ENCODE peak calls at places on chromosome X, in five cellular contexts. E is mesothelial cell of epicardium, C is amniotic stem cell, Z is T-helper 2 cell, O is immature natural killer cell. K is an unnamed sample.

GRCh38 chrX:40996886-40997530 is 88.2 kb upstream of the USP9X start:
- DNase-seq in E (no peak), O (no peak), Z (no peak), C (peak; percentile 14), K (no peak)

GRCh38 chrX:106247162-106247561 is 79.1 kb downstream of the PWWP3B start:
- DNase-seq in Z (no peak), C (no peak), O (no peak), E (no peak), K (no peak)

GRCh38 chrX:118976599-118977340 is 2.4 kb downstream of the LONRF3 start:
- DNase-seq in E (no peak), O (peak; percentile 45), Z (no peak), C (no peak), K (peak; percentile 34)

GRCh38 chrX:7219153-7219705 is 71.3 kb upstream of the PUDP start:
- DNase-seq in Z (no peak), E (no peak), O (no peak), C (no peak), K (peak; percentile 12)

GRCh38 chrX:107628662-107629532 is 587 bp downstream of the PRPS1 start:
- DNase-seq in C (peak; percentile 5), E (no peak), O (peak; percentile 48), Z (peak; percentile 14), K (peak; percentile 42)

GRCh38 chrX:17291998-17292658 is 82.9 kb upstream of the NHS start:
- DNase-seq in O (no peak), Z (no peak), E (no peak), C (no peak), K (no peak)

GRCh38 chrX:136963973-136964372 is 69.8 kb downstream of the GPR101 start:
- DNase-seq in Z (no peak), O (no peak), C (no peak), E (no peak), K (no peak)

GRCh38 chrX:37921758-37922157 is 74.4 kb upstream of the DYNLT3 start:
- DNase-seq in O (no peak), E (no peak), Z (no peak), C (peak; percentile 25), K (no peak)

GRCh38 chrX:39308126-39308525 is 506.9 kb downstream of the MID1IP1 start:
- DNase-seq in O (no peak), Z (no peak), E (no peak), C (no peak), K (no peak)

GRCh38 chrX:103831342-103831802 is 685 bp downstream of the RAB9B start:
- DNase-seq in C (peak; percentile 1), O (no peak), E (no peak), Z (no peak), K (no peak)

GRCh38 chrX:11998944-11999343 is 139.3 kb upstream of the FRMPD4 start:
- DNase-seq in E (no peak), O (no peak), Z (no peak), C (no peak), K (no peak)

GRCh38 chrX:149398027-149398426 is 107.1 kb downstream of the IDS start:
- DNase-seq in C (no peak), O (no peak), Z (no peak), E (no peak), K (no peak)

GRCh38 chrX:47366051-47366722 is 4.2 kb upstream of the ZNF157 start:
- DNase-seq in Z (peak; percentile 45), C (peak; percentile 1), E (peak; percentile 30), O (peak; percentile 67), K (peak; percentile 44)

GRCh38 chrX:110167952-110168451 is 149.9 kb downstream of the AMMECR1 start:
- DNase-seq in O (peak; percentile 28), Z (peak; percentile 25), E (no peak), C (peak; percentile 0), K (no peak)

GRCh38 chrX:12329476-12329875 is 191.2 kb downstream of the FRMPD4 start:
- DNase-seq in E (no peak), Z (no peak), C (no peak), O (no peak), K (no peak)

GRCh38 chrX:68571292-68572256 is 72.7 kb downstream of the YIPF6 start:
- DNase-seq in Z (no peak), C (peak; percentile 22), O (no peak), E (no peak), K (no peak)

GRCh38 chrX:84320606-84321005 is 132.6 kb upstream of the RPS6KA6 start:
- DNase-seq in E (no peak), Z (no peak), O (no peak), C (no peak), K (no peak)

GRCh38 chrX:104270916-104271512 is 16.3 kb upstream of the ESX1 start:
- DNase-seq in O (peak; percentile 17), E (no peak), C (peak; percentile 1), Z (no peak), K (peak; percentile 31)

GRCh38 chrX:119004920-119005524 is 30.6 kb downstream of the LONRF3 start:
- DNase-seq in C (peak; percentile 7), Z (peak; percentile 6), E (no peak), O (peak; percentile 22), K (peak; percentile 56)

GRCh38 chrX:37986893-37987292 is 19.5 kb upstream of the SYTL5 start:
- DNase-seq in O (no peak), E (no peak), C (no peak), Z (no peak), K (no peak)

GRCh38 chrX:48516285-48516684 is 5.3 kb upstream of the EBP start:
- DNase-seq in C (no peak), O (no peak), Z (no peak), E (no peak), K (no peak)

GRCh38 chrX:5242091-5242790 is 986.4 kb downstream of the NLGN4X start:
- DNase-seq in E (no peak), O (no peak), Z (no peak), C (no peak), K (no peak)

GRCh38 chrX:1521459-1521956 is 15.5 kb downstream of the P2RY8 start:
- DNase-seq in E (no peak), C (no peak), O (peak; percentile 80), Z (peak; percentile 31), K (no peak)

GRCh38 chrX:53716328-53717088 is 30.0 kb upstream of the HUWE1 start:
- DNase-seq in O (peak; percentile 58), C (no peak), Z (peak; percentile 19), E (no peak), K (no peak)

GRCh38 chrX:110280954-110281353 is 36.9 kb downstream of the AMMECR1 start:
- DNase-seq in Z (no peak), E (no peak), C (peak; percentile 13), O (no peak), K (no peak)

GRCh38 chrX:153339662-153340061 is 5.7 kb downstream of the ZNF275 start:
- DNase-seq in C (no peak), Z (no peak), E (no peak), O (no peak), K (no peak)

GRCh38 chrX:133722756-133723155 is 262.6 kb downstream of the GPC3 start:
- DNase-seq in E (no peak), Z (no peak), C (no peak), O (no peak), K (no peak)

GRCh38 chrX:80876877-80877276 is 67.2 kb upstream of the BRWD3 start:
- DNase-seq in C (no peak), O (peak; percentile 5), E (no peak), Z (no peak), K (no peak)

GRCh38 chrX:143934542-143934941 is 50.7 kb downstream of the UBE2NL start:
- DNase-seq in Z (no peak), E (no peak), O (no peak), C (no peak), K (no peak)

GRCh38 chrX:133880032-133880443 is 105.4 kb downstream of the GPC3 start:
- DNase-seq in C (no peak), O (no peak), E (no peak), Z (no peak), K (no peak)

GRCh38 chrX:133405498-133406180 is 9.7 kb downstream of the GPC4 start:
- DNase-seq in Z (no peak), E (no peak), C (no peak), O (no peak), K (no peak)

GRCh38 chrX:25976683-25977310 is 161.3 kb upstream of the MAGEB18 start:
- DNase-seq in E (no peak), C (no peak), O (no peak), Z (no peak), K (no peak)

GRCh38 chrX:37755073-37755472 is 24.8 kb upstream of the CYBB start:
- DNase-seq in Z (no peak), O (peak; percentile 47), C (no peak), E (no peak), K (no peak)

GRCh38 chrX:118654331-118654730 is 73.1 kb upstream of the IL13RA1 start:
- DNase-seq in C (no peak), O (no peak), Z (no peak), E (no peak), K (no peak)